ENCODE peak calls at places on chromosomes 5 and 9, in nine cellular contexts. W is activated CD4-positive, alpha-beta T cell treated with anti-CD3 and anti-CD28 coated beads, Interleukin-2, amount 10 ng/mL, durations not matched to agents 7 days and 5 days; U is NCI-H2081; J is thyroid gland; Y is HEK293T; O is Kasumi-1; L is GF-D8; N is naive B cell; A is stimulated activated CD8-positive, alpha-beta memory T cell treated with anti-CD3 and anti-CD28 coated beads, Interleukin-15, amount 100 ng/mL, for 48 hours. D is an unnamed sample.

GRCh38 chr9:76618762-76619161 is 145.5 kb upstream of the PCA3 start:
- DNase-seq in W (no peak), U (no peak), J (no peak), Y (no peak), O (no peak), L (no peak), N (no peak), A (no peak), D (no peak)

GRCh38 chr5:93677344-93678021 is 63.9 kb downstream of the POU5F2 start:
- DNase-seq in W (no peak), U (peak; percentile 57), J (peak; percentile 94), Y (peak; percentile 75), O (no peak), L (no peak), N (no peak), A (no peak), D (peak; percentile 65)

GRCh38 chr9:114592356-114592755 is 4.8 kb downstream of the ATP6V1G1 start:
- DNase-seq in W (peak; percentile 83), U (no peak), J (no peak), Y (no peak), O (peak; percentile 90), L (peak; percentile 40), N (peak; percentile 67), A (no peak), D (peak; percentile 92)

GRCh38 chr5:93342563-93343061 is 238.4 kb downstream of the NR2F1-AS1 start:
- DNase-seq in W (no peak), U (no peak), J (peak; percentile 69), Y (no peak), O (no peak), L (no peak), N (no peak), A (no peak), D (no peak)

GRCh38 chr5:159107308-159107707 is 7.6 kb upstream of the EBF1 start:
- DNase-seq in W (no peak), U (no peak), J (no peak), Y (no peak), O (no peak), L (no peak), N (no peak), A (no peak), D (no peak)

GRCh38 chr5:94025788-94026473 is 284.5 kb upstream of the POU5F2 start:
- DNase-seq in W (no peak), U (no peak), J (no peak), Y (no peak), O (no peak), L (no peak), N (no peak), A (no peak), D (no peak)

GRCh38 chr5:117357886-117358285 is 783.3 kb upstream of the SEMA6A start:
- DNase-seq in W (no peak), U (no peak), J (no peak), Y (no peak), O (no peak), L (no peak), N (no peak), A (no peak), D (no peak)

GRCh38 chr5:9288234-9288633 is 257.6 kb downstream of the SEMA5A start:
- DNase-seq in W (no peak), U (no peak), J (no peak), Y (no peak), O (no peak), L (no peak), N (no peak), A (no peak), D (no peak)

GRCh38 chr5:78537821-78538220 is 110.8 kb downstream of the LHFPL2 start:
- DNase-seq in W (no peak), U (no peak), J (no peak), Y (peak; percentile 49), O (peak; percentile 74), L (no peak), N (peak; percentile 37), A (no peak), D (peak; percentile 53)

GRCh38 chr5:159880676-159881075 is 35.6 kb upstream of the ADRA1B start:
- DNase-seq in W (no peak), U (no peak), J (no peak), Y (no peak), O (no peak), L (no peak), N (no peak), A (no peak), D (no peak)

GRCh38 chr5:122972877-122973276 is 63.6 kb downstream of the PPIC start:
- DNase-seq in W (no peak), U (no peak), J (no peak), Y (no peak), O (no peak), L (no peak), N (no peak), A (no peak), D (no peak)

GRCh38 chr9:134226221-134226930 is 62.0 kb upstream of the RNU6ATAC start:
- DNase-seq in W (no peak), U (no peak), J (peak; percentile 84), Y (peak; percentile 41), O (no peak), L (peak; percentile 55), N (no peak), A (no peak), D (peak; percentile 15)